ENCODE peak calls at places on chromosomes 2 and 18, in five cellular contexts. I, B, H, Q and F are unnamed samples.

GRCh38 chr2:67057901-67058703 is 339.0 kb upstream of the ETAA1 start:
- DNase-seq in B (peak; percentile 60), H (no peak), Q (no peak), I (no peak), F (no peak)

GRCh38 chr2:233384017-233384416 is 29.7 kb downstream of the DGKD start:
- DNase-seq in I (no peak), B (peak; percentile 34), Q (no peak), H (no peak), F (no peak)

GRCh38 chr18:73669299-73669698 is 478.3 kb downstream of the FBXO15 start:
- DNase-seq in I (no peak), Q (no peak), B (no peak), H (peak; percentile 42), F (no peak)

GRCh38 chr2:201070966-201071304 is 536 bp downstream of the HYCC2 start:
- DNase-seq in B (peak; percentile 40), I (no peak), Q (no peak), H (peak; percentile 42), F (no peak)

GRCh38 chr18:37019157-37019571 is 190.2 kb downstream of the KIAA1328 start:
- DNase-seq in Q (peak; percentile 13), B (peak; percentile 57), I (peak; percentile 41), H (peak; percentile 37), F (no peak)

GRCh38 chr18:64103979-64104378 is 44.9 kb downstream of the LINC00305 start:
- DNase-seq in B (peak; percentile 42), H (peak; percentile 5), I (peak; percentile 34), Q (no peak), F (no peak)

GRCh38 chr18:3342628-3343027 is 80.7 kb downstream of the MYL12B start:
- DNase-seq in H (no peak), Q (no peak), I (no peak), B (no peak), F (no peak)

GRCh38 chr2:65730186-65730585 is 297.8 kb upstream of the SPRED2 start:
- DNase-seq in Q (no peak), I (no peak), B (no peak), H (no peak), F (no peak)

GRCh38 chr2:138177693-138178092 is 213.4 kb downstream of the HNMT start:
- DNase-seq in B (no peak), Q (no peak), I (no peak), H (no peak), F (no peak)

GRCh38 chr2:237253046-237253723 is 160.8 kb downstream of the COL6A3 start:
- DNase-seq in Q (no peak), B (no peak), H (no peak), I (no peak), F (no peak)

GRCh38 chr2:152466041-152466440 is 131.1 kb downstream of the FMNL2 start:
- DNase-seq in Q (no peak), I (no peak), B (peak; percentile 86), H (peak; percentile 59), F (no peak)

GRCh38 chr2:85235281-85235680 is 92.5 kb downstream of the TGOLN2 start:
- DNase-seq in I (no peak), B (no peak), H (no peak), Q (no peak), F (no peak)

GRCh38 chr2:76821731-76822130 is 700.4 kb downstream of the LRRTM4 start:
- DNase-seq in H (no peak), Q (no peak), I (no peak), B (no peak), F (no peak)

GRCh38 chr18:59266459-59266858 is 6.8 kb downstream of the RAX start:
- DNase-seq in B (no peak), I (no peak), H (no peak), Q (no peak), F (no peak)

GRCh38 chr2:20469595-20469994 is 22.7 kb downstream of the RHOB start:
- DNase-seq in B (no peak), Q (no peak), H (no peak), I (no peak), F (no peak)

GRCh38 chr2:72915907-72916742 is 1.2 kb upstream of the EMX1 start:
- DNase-seq in I (peak; percentile 83), B (peak; percentile 69), H (peak; percentile 42), Q (no peak), F (peak; percentile 87)

GRCh38 chr2:45261746-45262145 is 252.5 kb upstream of the SIX2 start:
- DNase-seq in Q (no peak), I (no peak), H (no peak), B (peak; percentile 11), F (no peak)

GRCh38 chr2:208251098-208251497 is 3.8 kb downstream of the IDH1 start:
- DNase-seq in H (no peak), I (no peak), B (no peak), Q (no peak), F (no peak)

GRCh38 chr2:152635635-152636298 is 81.5 kb downstream of the PRPF40A start:
- DNase-seq in H (peak; percentile 64), Q (peak; percentile 36), I (peak; percentile 74), B (peak; percentile 74), F (peak; percentile 57)

GRCh38 chr2:1588994-1589611 is 155.2 kb downstream of the PXDN start:
- DNase-seq in I (peak; percentile 56), B (no peak), H (no peak), Q (no peak), F (no peak)

GRCh38 chr2:57373530-57373929 is 673.1 kb upstream of the VRK2 start:
- DNase-seq in H (peak; percentile 54), Q (no peak), B (peak; percentile 55), I (no peak), F (no peak)

GRCh38 chr2:26847663-26848335 is at the start of gene DPYSL5:
- DNase-seq in B (no peak), Q (peak; percentile 65), I (peak; percentile 92), H (no peak), F (peak; percentile 97)

GRCh38 chr2:66305714-66306113 is 129.2 kb upstream of the MEIS1 start:
- DNase-seq in Q (no peak), B (no peak), H (no peak), I (no peak), F (no peak)

GRCh38 chr2:128307595-128307994 is 11.1 kb downstream of the HS6ST1 start:
- DNase-seq in I (no peak), B (no peak), Q (no peak), H (no peak), F (no peak)

GRCh38 chr2:190578158-190579057 is 43.9 kb upstream of the NEMP2 start:
- DNase-seq in I (no peak), Q (no peak), B (no peak), H (peak; percentile 24), F (no peak)

GRCh38 chr2:189254268-189254883 is 74.8 kb upstream of the COL5A2 start:
- DNase-seq in I (no peak), B (no peak), H (peak; percentile 38), Q (no peak), F (no peak)

GRCh38 chr2:47687856-47688255 is 95.1 kb upstream of the MSH6 start:
- DNase-seq in H (no peak), B (no peak), I (no peak), Q (no peak), F (no peak)
- H2AK5ac ChIP-seq in H (no peak overlapping the region), B (no peak overlapping the region), I (no peak overlapping the region), Q (no peak overlapping the region), F (no peak overlapping the region)

GRCh38 chr2:108942231-108943066 is 46.6 kb downstream of the EDAR start:
- DNase-seq in B (no peak), I (no peak), H (no peak), Q (no peak), F (no peak)
- H3K14ac ChIP-seq in B (no peak overlapping the region), I (no peak overlapping the region), H (no peak overlapping the region), Q (no peak overlapping the region), F (peak overlapping the region; percentile 23)

GRCh38 chr2:37780097-37780676 is 108.7 kb upstream of the CDC42EP3 start:
- DNase-seq in B (no peak), Q (no peak), I (no peak), H (peak; percentile 57), F (no peak)
- H2BK12ac ChIP-seq in B (peak overlapping the region; percentile 72), Q (no peak overlapping the region), I (no peak overlapping the region), H (peak overlapping the region; percentile 94), F (no peak overlapping the region)

GRCh38 chr2:69556008-69556407 is 87.5 kb downstream of the AAK1 start:
- DNase-seq in Q (no peak), H (no peak), I (no peak), B (no peak), F (no peak)

GRCh38 chr2:69563021-69563420 is 80.5 kb downstream of the AAK1 start:
- DNase-seq in Q (no peak), H (no peak), B (no peak), I (no peak), F (no peak)

GRCh38 chr2:69564604-69565003 is 78.9 kb downstream of the AAK1 start:
- DNase-seq in H (no peak), B (no peak), I (no peak), Q (no peak), F (no peak)

GRCh38 chr2:69561041-69561550 is 82.4 kb downstream of the AAK1 start:
- DNase-seq in H (no peak), Q (no peak), I (no peak), B (no peak), F (no peak)

GRCh38 chr2:69559696-69560482 is 83.7 kb downstream of the AAK1 start:
- DNase-seq in B (peak; percentile 91), H (peak; percentile 71), Q (peak; percentile 15), I (peak; percentile 51), F (peak; percentile 63)
- H2AK5ac ChIP-seq in B (no peak overlapping the region), H (peak overlapping the region; percentile 58), Q (peak overlapping the region; percentile 32), I (no peak overlapping the region), F (no peak overlapping the region)

DNA sequence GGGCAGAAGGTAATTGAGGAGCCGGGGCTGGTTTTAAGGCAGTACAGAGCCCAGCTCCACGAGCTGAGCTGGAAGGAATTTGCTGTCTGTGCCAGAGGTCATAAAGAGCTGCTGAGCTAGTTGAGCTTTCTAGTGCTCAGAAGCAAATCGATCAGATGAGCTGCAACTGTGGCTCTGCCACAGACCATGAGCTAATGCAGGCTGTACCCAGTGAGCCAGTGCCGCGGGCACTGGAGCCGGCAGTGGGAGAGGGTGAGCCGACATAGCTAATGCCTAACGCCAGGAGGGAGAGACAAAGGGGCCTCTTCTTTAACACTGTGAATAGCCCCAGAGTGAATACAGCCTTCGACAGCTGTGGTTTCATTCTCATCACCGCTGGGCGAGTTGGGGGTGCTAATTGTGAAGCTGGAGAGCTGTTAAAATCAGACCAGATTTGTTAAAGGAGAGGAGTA is 410.1 kb upstream of the TCF4 start:
- DNase-seq in B (no peak), H (peak; percentile 34), I (peak; percentile 41), Q (no peak), F (peak; percentile 66)
- H3K14ac ChIP-seq in B (no peak overlapping the region), H (no peak overlapping the region), I (peak overlapping the region; percentile 19), Q (no peak overlapping the region), F (no peak overlapping the region)

GRCh38 chr2:37634914-37635358 is 36.5 kb downstream of the CDC42EP3 start:
- DNase-seq in H (no peak), B (no peak), Q (no peak), I (no peak), F (no peak)
- H2BK12ac ChIP-seq in H (peak overlapping the region; percentile 92), B (no peak overlapping the region), Q (no peak overlapping the region), I (no peak overlapping the region), F (no peak overlapping the region)

DNA sequence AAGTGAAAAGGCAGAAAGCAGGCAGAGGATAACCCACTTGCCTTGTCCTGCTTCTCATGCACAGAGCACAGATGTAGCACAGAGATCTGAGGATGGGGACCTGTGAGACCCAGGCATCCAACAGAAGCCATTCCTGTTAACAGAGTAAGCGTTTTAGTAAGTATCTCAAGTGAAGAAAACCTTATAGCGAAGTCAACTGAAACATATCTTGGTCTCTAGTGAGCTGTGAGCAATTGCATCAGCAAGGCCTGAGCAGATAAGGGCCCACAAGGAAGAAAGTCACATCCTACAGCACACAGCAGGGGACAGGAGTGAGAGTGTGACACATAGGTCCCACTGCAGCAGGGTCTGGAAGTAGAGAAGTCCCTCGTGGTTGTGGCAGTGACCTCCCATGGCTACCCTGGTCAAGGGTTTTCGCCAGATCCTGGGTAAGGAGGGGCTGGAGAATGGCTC is 248.7 kb upstream of the TNP1 start:
- DNase-seq in Q (no peak), B (no peak), I (no peak), H (no peak), F (no peak)
- H2AK5ac ChIP-seq in Q (no peak overlapping the region), B (no peak overlapping the region), I (no peak overlapping the region), H (no peak overlapping the region), F (peak overlapping the region; percentile 54)